ENCODE peak calls at places on chromosomes 3 and 15, in four cellular contexts. B, K, G and T are unnamed samples.

GRCh38 chr15:39504812-39505211 is 76.1 kb upstream of the THBS1 start:
- DNase-seq in K (peak; percentile 70), B (no peak), G (no peak), T (peak; percentile 50)

GRCh38 chr3:155130001-155130400 is 49.9 kb downstream of the MME start:
- DNase-seq in B (no peak), G (no peak), K (no peak), T (no peak)

GRCh38 chr15:99130314-99130713 is 25.4 kb downstream of the SYNM start:
- DNase-seq in G (no peak), K (no peak), B (no peak), T (peak; percentile 66)

GRCh38 chr15:26376243-26376642 is 396.6 kb downstream of the GABRB3 start:
- DNase-seq in B (no peak), G (no peak), K (no peak), T (no peak)

GRCh38 chr3:15805756-15806266 is 8.0 kb upstream of the ANKRD28 start:
- DNase-seq in K (peak; percentile 86), G (no peak), B (no peak), T (peak; percentile 56)

GRCh38 chr15:40282144-40282869 is 557 bp downstream of the ANKRD63 start:
- DNase-seq in G (no peak), K (no peak), B (no peak), T (no peak)

GRCh38 chr15:68256675-68257450 is 20.7 kb upstream of the FEM1B start:
- DNase-seq in K (peak; percentile 96), B (peak; percentile 85), G (peak; percentile 94), T (peak; percentile 75)

GRCh38 chr15:63601026-63601726 is 4.0 kb downstream of the FBXL22 start:
- DNase-seq in K (peak; percentile 17), G (no peak), B (peak; percentile 28), T (peak; percentile 54)

GRCh38 chr15:30991301-30992072 is at the start of gene MTMR10:
- DNase-seq in G (peak; percentile 47), B (peak; percentile 77), K (peak; percentile 90), T (peak; percentile 69)

GRCh38 chr15:33028495-33028894 is 166.0 kb downstream of the FMN1 start:
- DNase-seq in G (no peak), B (no peak), K (no peak), T (no peak)

GRCh38 chr3:123352134-123352554 is 96.7 kb downstream of the ADCY5 start:
- DNase-seq in G (no peak), K (no peak), B (no peak), T (no peak)